ENCODE peak calls at places on chromosome 17, in ten cellular contexts. N, J, H, I, O, L, T, X, D and K are unnamed samples.
A peak's percentile ranks its signal among the peaks of the same experiment; 100 is the strongest.

GRCh38 chr17:48553837-48554236 is 8.9 kb upstream of the HOXB2 start:
- DNase-seq in N (no peak), J (no peak), H (no peak), I (no peak), O (no peak), L (no peak), T (no peak), X (no peak), D (no peak), K (no peak)

GRCh38 chr17:8692916-8693315 is 51.7 kb downstream of the CCDC42 start:
- DNase-seq in N (no peak), J (no peak), H (peak; percentile 69), I (no peak), O (no peak), L (no peak), T (no peak), X (no peak), D (no peak), K (no peak)

GRCh38 chr17:12445331-12445730 is 220.4 kb upstream of the MYOCD start:
- DNase-seq in N (no peak), J (no peak), H (peak; percentile 23), I (no peak), O (no peak), L (no peak), T (no peak), X (no peak), D (no peak), K (no peak)

GRCh38 chr17:32483451-32484019 is 3.3 kb upstream of the CDK5R1 start:
- DNase-seq in N (no peak), J (peak; percentile 44), H (peak; percentile 51), I (peak; percentile 75), O (no peak), L (no peak), T (peak; percentile 84), X (peak; percentile 49), D (peak; percentile 57), K (peak; percentile 37)

GRCh38 chr17:17075037-17075755 is 32.9 kb downstream of the MPRIP start:
- DNase-seq in N (no peak), J (no peak), H (peak; percentile 52), I (peak; percentile 46), O (no peak), L (no peak), T (no peak), X (peak; percentile 59), D (no peak), K (no peak)

GRCh38 chr17:47199627-47200324 is 9.4 kb upstream of the MYL4 start:
- DNase-seq in N (no peak), J (no peak), H (no peak), I (no peak), O (no peak), L (no peak), T (no peak), X (no peak), D (no peak), K (no peak)

GRCh38 chr17:75643033-75644017 is 10.1 kb downstream of the SMIM5 start:
- DNase-seq in N (no peak), J (no peak), H (peak; percentile 37), I (no peak), O (no peak), L (no peak), T (no peak), X (no peak), D (no peak), K (no peak)

GRCh38 chr17:7122386-7122785 is 7.8 kb upstream of the ASGR2 start:
- DNase-seq in N (no peak), J (no peak), H (no peak), I (no peak), O (no peak), L (no peak), T (no peak), X (no peak), D (no peak), K (no peak)

GRCh38 chr17:5299383-5299782 is 17.3 kb downstream of the RABEP1 start:
- DNase-seq in N (no peak), J (no peak), H (no peak), I (no peak), O (no peak), L (no peak), T (no peak), X (no peak), D (no peak), K (no peak)

GRCh38 chr17:43816336-43817320 is 16.3 kb downstream of the MPP3 start:
- DNase-seq in N (no peak), J (no peak), H (no peak), I (no peak), O (no peak), L (no peak), T (no peak), X (no peak), D (no peak), K (no peak)

GRCh38 chr17:2393954-2394749 is 6.7 kb downstream of the MNT start:
- DNase-seq in N (no peak), J (no peak), H (no peak), I (no peak), O (no peak), L (no peak), T (no peak), X (no peak), D (no peak), K (no peak)

GRCh38 chr17:50346313-50347086 is 574 bp downstream of the XYLT2 start:
- DNase-seq in N (peak; percentile 26), J (no peak), H (peak; percentile 22), I (peak; percentile 40), O (peak; percentile 55), L (peak; percentile 74), T (no peak), X (peak; percentile 71), D (no peak), K (no peak)

GRCh38 chr17:80082403-80083135 is 18.8 kb upstream of the GAA start:
- DNase-seq in N (peak; percentile 52), J (peak; percentile 39), H (peak; percentile 61), I (peak; percentile 79), O (peak; percentile 39), L (peak; percentile 74), T (peak; percentile 34), X (peak; percentile 80), D (peak; percentile 43), K (peak; percentile 49)

GRCh38 chr17:50763716-50764450 is 3.4 kb downstream of the ANKRD40CL start:
- DNase-seq in N (no peak), J (no peak), H (no peak), I (no peak), O (no peak), L (no peak), T (no peak), X (no peak), D (no peak), K (peak; percentile 19)

GRCh38 chr17:66373944-66374817 is 71.8 kb downstream of the PRKCA start:
- DNase-seq in N (peak; percentile 10), J (peak; percentile 42), H (no peak), I (peak; percentile 46), O (peak; percentile 55), L (peak; percentile 59), T (peak; percentile 36), X (peak; percentile 53), D (no peak), K (peak; percentile 58)

GRCh38 chr17:77734371-77735050 is 224.0 kb upstream of the TNRC6C start:
- DNase-seq in N (no peak), J (no peak), H (peak; percentile 4), I (peak; percentile 49), O (no peak), L (no peak), T (peak; percentile 86), X (no peak), D (peak; percentile 46), K (peak; percentile 82)

GRCh38 chr17:37082461-37082860 is 133.7 kb downstream of the AATF start:
- DNase-seq in N (no peak), J (no peak), H (no peak), I (no peak), O (no peak), L (no peak), T (no peak), X (no peak), D (no peak), K (no peak)

GRCh38 chr17:1561420-1562177 is 993 bp downstream of the PITPNA start:
- DNase-seq in N (peak; percentile 17), J (no peak), H (no peak), I (peak; percentile 32), O (peak; percentile 40), L (peak; percentile 56), T (no peak), X (peak; percentile 64), D (no peak), K (no peak)

GRCh38 chr17:40995121-40995520 is 1.2 kb upstream of the KRTAP3-3 start:
- DNase-seq in N (no peak), J (no peak), H (no peak), I (no peak), O (no peak), L (no peak), T (no peak), X (no peak), D (no peak), K (no peak)

GRCh38 chr17:12549499-12549901 is 116.2 kb upstream of the MYOCD start:
- DNase-seq in N (no peak), J (no peak), H (no peak), I (no peak), O (no peak), L (no peak), T (no peak), X (no peak), D (no peak), K (no peak)

GRCh38 chr17:50312311-50312710 is 33.6 kb upstream of the XYLT2 start:
- DNase-seq in N (no peak), J (no peak), H (no peak), I (no peak), O (no peak), L (no peak), T (no peak), X (no peak), D (no peak), K (no peak)

GRCh38 chr17:39799395-39799794 is 61.7 kb downstream of the GRB7 start:
- DNase-seq in N (no peak), J (no peak), H (no peak), I (no peak), O (no peak), L (no peak), T (no peak), X (no peak), D (no peak), K (no peak)

GRCh38 chr17:10702574-10702973 is 5.2 kb downstream of the ADPRM start:
- DNase-seq in N (no peak), J (no peak), H (no peak), I (peak; percentile 5), O (no peak), L (no peak), T (no peak), X (no peak), D (no peak), K (no peak)

GRCh38 chr17:20074001-20074400 is 64.8 kb downstream of the SPECC1 start:
- DNase-seq in N (no peak), J (no peak), H (no peak), I (peak; percentile 14), O (no peak), L (no peak), T (no peak), X (no peak), D (no peak), K (no peak)